ENCODE peak calls at places on chromosomes 11 and 22, in four cellular contexts. V is SK-N-SH, U is K562, R is HepG2. Q is an unnamed sample.

GRCh38 chr11:11909727-11910126 is 68.0 kb downstream of the USP47 start:
- DNase-seq in V (no peak), U (no peak), R (no peak), Q (no peak)

GRCh38 chr22:49133541-49133940 is 694.1 kb downstream of the BRD1 start:
- DNase-seq in V (no peak), U (no peak), R (no peak), Q (no peak)

GRCh38 chr11:112655386-112655785 is 305.8 kb upstream of the NCAM1 start:
- DNase-seq in V (no peak), U (no peak), R (no peak), Q (no peak)

GRCh38 chr11:85941380-85941973 is 86.3 kb downstream of the CCDC83 start:
- DNase-seq in V (peak; percentile 63), U (peak; percentile 38), R (peak; percentile 56), Q (no peak)

GRCh38 chr11:2385156-2386151 is 8.3 kb downstream of the CD81 start:
- DNase-seq in V (no peak), U (no peak), R (no peak), Q (peak; percentile 36)

GRCh38 chr22:22814666-22815396 is 72.8 kb upstream of the IGLL5 start:
- DNase-seq in V (no peak), U (no peak), R (no peak), Q (no peak)

GRCh38 chr11:4665424-4665823 is 21.6 kb downstream of the OR51E1 start:
- DNase-seq in V (no peak), U (no peak), R (no peak), Q (no peak)

GRCh38 chr11:77959434-77959833 is 35.0 kb downstream of the INTS4 start:
- DNase-seq in V (no peak), U (no peak), R (no peak), Q (no peak)

GRCh38 chr11:38543311-38543710 is 1945.3 kb upstream of the RAG2 start:
- DNase-seq in V (no peak), U (no peak), R (no peak), Q (no peak)

GRCh38 chr11:133354069-133354468 is 178.2 kb downstream of the OPCML start:
- DNase-seq in V (no peak), U (no peak), R (no peak), Q (no peak)

GRCh38 chr22:16955678-16956210 is 52.3 kb downstream of the GAB4 start:
- DNase-seq in V (no peak), U (peak; percentile 26), R (no peak), Q (no peak)

GRCh38 chr22:43388420-43388851 is 23.4 kb upstream of the MPPED1 start:
- DNase-seq in V (peak; percentile 81), U (peak; percentile 78), R (peak; percentile 55), Q (no peak)

GRCh38 chr22:25420925-25421904 is 143.3 kb upstream of the GRK3 start:
- DNase-seq in V (peak; percentile 64), U (no peak), R (no peak), Q (no peak)

GRCh38 chr11:15748673-15749190 is 607.6 kb downstream of the SOX6 start:
- DNase-seq in V (no peak), U (no peak), R (no peak), Q (no peak)

GRCh38 chr11:20931029-20931428 is 261.6 kb downstream of the NELL1 start:
- DNase-seq in V (no peak), U (no peak), R (no peak), Q (no peak)

GRCh38 chr22:50441428-50441993 is 33.3 kb downstream of the SBF1 start:
- DNase-seq in V (no peak), U (no peak), R (no peak), Q (no peak)

GRCh38 chr22:29394931-29395581 is 6.7 kb upstream of the AP1B1 start:
- DNase-seq in V (peak; percentile 82), U (peak; percentile 51), R (peak; percentile 70), Q (no peak)

GRCh38 chr11:36711104-36711825 is 113.2 kb upstream of the RAG2 start:
- DNase-seq in V (no peak), U (no peak), R (peak; percentile 1), Q (no peak)

GRCh38 chr11:68191661-68192579 is 21.2 kb downstream of the KMT5B start:
- DNase-seq in V (no peak), U (no peak), R (no peak), Q (no peak)

GRCh38 chr11:72241290-72241781 is 2.6 kb downstream of the PHOX2A start:
- DNase-seq in V (peak; percentile 68), U (no peak), R (no peak), Q (no peak)

GRCh38 chr11:60776167-60776566 is 9.0 kb upstream of the MS4A10 start:
- DNase-seq in V (no peak), U (no peak), R (no peak), Q (no peak)

GRCh38 chr22:38843716-38844660 is at the start of gene NPTXR:
- DNase-seq in V (peak; percentile 90), U (peak; percentile 83), R (peak; percentile 30), Q (no peak)

GRCh38 chr22:28172948-28173360 is 253.9 kb upstream of the PITPNB start:
- DNase-seq in V (peak; percentile 50), U (no peak), R (no peak), Q (no peak)

GRCh38 chr11:70324354-70325115 is 54.0 kb downstream of the PPFIA1 start:
- DNase-seq in V (no peak), U (no peak), R (no peak), Q (peak; percentile 33)

DNA sequence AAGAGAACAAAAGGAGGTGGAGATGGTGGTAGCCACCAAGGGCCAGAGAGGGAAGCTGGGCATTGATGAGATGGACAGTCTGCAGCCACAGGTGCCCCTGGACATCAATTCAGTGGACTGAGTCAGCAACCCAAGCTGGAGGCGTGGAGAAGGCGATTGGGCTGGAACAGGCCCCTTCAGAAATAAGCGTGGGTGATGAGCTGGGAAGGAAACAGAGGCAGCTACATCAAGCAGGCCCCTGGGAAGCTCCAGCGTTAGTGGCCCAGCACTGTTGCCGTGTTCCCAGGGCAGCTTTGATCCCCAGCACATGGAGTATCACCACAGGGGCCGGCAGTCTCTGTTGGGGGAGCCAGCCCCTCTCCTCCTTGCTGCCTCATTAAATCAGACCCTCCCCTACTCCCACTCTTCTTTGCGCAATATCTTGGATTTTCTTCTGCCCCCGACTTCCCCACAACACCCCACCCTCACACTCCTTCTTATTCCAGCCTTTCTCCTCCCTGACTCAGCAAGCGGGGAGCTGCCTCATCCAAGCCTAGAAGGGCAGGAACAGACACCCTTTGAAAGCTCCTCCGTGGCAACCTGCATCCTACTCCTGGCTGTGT is 31.7 kb upstream of the OAF start:
- DNase-seq in V (no peak), U (no peak), R (no peak), Q (no peak)
- TF ChIP-seq GABPA in V (no peak), U (no peak), R (no peak), Q (no peak)

DNA sequence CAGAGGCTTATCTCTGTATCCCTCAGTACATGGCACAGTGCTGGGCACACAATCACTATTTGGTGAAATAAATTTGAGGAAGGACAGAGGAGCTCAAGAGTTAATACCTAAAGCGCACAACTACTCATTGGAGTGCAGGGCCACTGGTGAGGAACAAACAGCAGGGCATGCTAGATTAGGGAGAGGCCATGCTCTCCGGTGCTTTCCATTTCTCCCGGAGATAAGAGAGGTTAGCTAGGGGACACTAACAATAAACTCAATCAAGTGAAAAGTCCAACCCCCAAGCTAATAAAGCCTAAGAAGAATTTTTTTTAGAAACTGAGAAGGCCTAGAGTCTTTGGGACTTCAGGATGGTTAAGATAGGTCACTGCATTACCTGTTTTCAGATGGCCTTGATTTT is 29.1 kb downstream of the NFRKB start:
- DNase-seq in V (no peak), U (no peak), R (no peak), Q (no peak)
- TF ChIP-seq MXI1 in V (no peak), U (no peak), R (no peak), Q (no peak)

GRCh38 chr11:44955019-44955738 is 4.5 kb upstream of the TP53I11 start:
- DNase-seq in V (no peak), U (peak; percentile 60), R (no peak), Q (no peak)
- TF ChIP-seq GABPA in V (no peak), U (no peak), R (no peak), Q (no peak)

GRCh38 chr11:46222485-46223251 is 54.8 kb upstream of the CREB3L1 start:
- DNase-seq in V (no peak), U (peak; percentile 53), R (no peak), Q (no peak)
- TF ChIP-seq MXI1 in V (no peak), U (no peak), R (no peak), Q (no peak)

GRCh38 chr11:747176-748006 is at the start of gene TALDO1:
- DNase-seq in V (peak; percentile 99), U (peak; percentile 92), R (peak; percentile 76), Q (peak; percentile 42)

GRCh38 chr11:746289-747175 is 732 bp upstream of the TALDO1 start:
- DNase-seq in V (no peak), U (no peak), R (no peak), Q (no peak)

GRCh38 chr11:748007-748359 is 719 bp downstream of the TALDO1 start:
- DNase-seq in V (peak; percentile 60), U (no peak), R (no peak), Q (no peak)

GRCh38 chr11:749731-750130 is 2.5 kb downstream of the TALDO1 start:
- DNase-seq in V (no peak), U (no peak), R (no peak), Q (no peak)
- TF ChIP-seq GABPA in V (no peak), U (no peak), R (no peak), Q (no peak)

DNA sequence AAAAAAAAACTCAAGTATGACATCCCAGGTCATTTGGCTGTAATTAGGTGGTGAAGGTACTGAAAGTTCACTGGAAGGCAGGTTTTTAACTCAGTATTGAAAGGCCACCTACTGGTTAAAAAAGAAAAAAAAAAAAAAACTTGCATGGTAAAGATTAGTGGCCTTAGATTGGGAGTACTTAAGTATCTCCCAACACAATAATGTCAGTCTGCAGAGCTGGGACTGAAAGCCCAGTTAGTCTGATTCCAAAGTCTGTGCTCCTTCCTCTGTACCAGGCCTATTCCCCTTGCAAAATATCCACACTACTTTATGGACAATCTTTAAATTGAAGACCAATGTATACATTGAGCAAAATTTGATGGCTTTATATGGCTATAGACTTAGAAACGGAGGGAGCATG is 85.5 kb downstream of the NOX4 start:
- DNase-seq in V (no peak), U (no peak), R (no peak), Q (no peak)
- TF ChIP-seq MXI1 in V (no peak), U (no peak), R (no peak), Q (no peak)

DNA sequence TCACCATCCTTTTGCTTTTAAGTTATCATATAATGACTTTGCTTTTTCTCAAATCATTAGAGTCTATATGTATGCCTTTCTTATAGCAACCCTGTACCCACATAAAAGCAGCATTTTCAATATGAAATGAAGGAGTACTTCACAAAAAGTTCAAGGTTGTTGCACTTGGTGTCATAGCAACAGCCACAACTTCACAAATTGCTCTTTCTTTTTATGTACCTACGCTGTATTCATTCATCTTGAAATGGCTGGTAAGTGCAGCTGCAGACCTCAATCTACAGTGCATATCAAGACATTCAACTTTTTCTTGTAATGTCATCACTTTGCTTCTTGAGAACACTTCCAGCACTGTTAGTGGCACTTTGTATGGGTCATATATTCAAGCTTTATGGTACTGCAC is 18.6 kb downstream of the CWC15 start:
- DNase-seq in V (no peak), U (no peak), R (no peak), Q (no peak)
- TF ChIP-seq GABPA in V (no peak), U (no peak), R (no peak), Q (no peak)

Q was measured in GM12878.